ENCODE peak calls at places on chromosomes 12 and 14, in six cellular contexts. One of them, this sample, is unnamed.

GRCh38 chr12:116458492-116458891 is 100.7 kb upstream of the MAP1LC3B2 start:
- DNase-seq in K562: peak; percentile 58
- DNase-seq in HCT116: no peak
- DNase-seq in H1: no peak
- DNase-seq in GM12878: no peak
- DNase-seq in SK-N-SH: no peak
- DNase-seq in this sample: no peak

GRCh38 chr14:77752799-77753516 is 8.0 kb downstream of the SNW1 start:
- DNase-seq in K562: no peak
- DNase-seq in HCT116: no peak
- DNase-seq in H1: no peak
- DNase-seq in GM12878: no peak
- DNase-seq in SK-N-SH: no peak
- DNase-seq in this sample: no peak

GRCh38 chr12:3271146-3271545 is 194.0 kb downstream of the TSPAN9 start:
- DNase-seq in K562: no peak
- DNase-seq in HCT116: no peak
- DNase-seq in H1: no peak
- DNase-seq in GM12878: no peak
- DNase-seq in SK-N-SH: no peak
- DNase-seq in this sample: no peak

GRCh38 chr12:48542300-48542928 is 17.0 kb downstream of the OR8S1 start:
- DNase-seq in K562: peak; percentile 50
- DNase-seq in HCT116: peak; percentile 23
- DNase-seq in H1: peak; percentile 66
- DNase-seq in GM12878: no peak
- DNase-seq in SK-N-SH: no peak
- DNase-seq in this sample: no peak

GRCh38 chr14:92982941-92983340 is 60.0 kb downstream of the CHGA start:
- DNase-seq in K562: no peak
- DNase-seq in HCT116: no peak
- DNase-seq in H1: no peak
- DNase-seq in GM12878: no peak
- DNase-seq in SK-N-SH: no peak
- DNase-seq in this sample: no peak

GRCh38 chr12:98788396-98788795 is 143.3 kb downstream of the APAF1 start:
- DNase-seq in K562: no peak
- DNase-seq in HCT116: no peak
- DNase-seq in H1: no peak
- DNase-seq in GM12878: no peak
- DNase-seq in SK-N-SH: no peak
- DNase-seq in this sample: no peak

GRCh38 chr12:3295648-3296408 is 195.2 kb upstream of the PRMT8 start:
- DNase-seq in K562: no peak
- DNase-seq in HCT116: no peak
- DNase-seq in H1: no peak
- DNase-seq in GM12878: no peak
- DNase-seq in SK-N-SH: no peak
- DNase-seq in this sample: no peak

GRCh38 chr14:90513151-90514014 is 116.6 kb downstream of the CALM1 start:
- DNase-seq in K562: no peak
- DNase-seq in HCT116: no peak
- DNase-seq in H1: no peak
- DNase-seq in GM12878: no peak
- DNase-seq in SK-N-SH: no peak
- DNase-seq in this sample: peak; percentile 93

GRCh38 chr14:22554706-22555572 is 34.1 kb downstream of the DAD1 start:
- DNase-seq in K562: no peak
- DNase-seq in HCT116: no peak
- DNase-seq in H1: no peak
- DNase-seq in GM12878: no peak
- DNase-seq in SK-N-SH: no peak
- DNase-seq in this sample: no peak

GRCh38 chr12:89576572-89577220 is 50.8 kb upstream of the POC1B start:
- DNase-seq in K562: no peak
- DNase-seq in HCT116: no peak
- DNase-seq in H1: no peak
- DNase-seq in GM12878: no peak
- DNase-seq in SK-N-SH: no peak
- DNase-seq in this sample: no peak

GRCh38 chr12:105301696-105302095 is 28.8 kb upstream of the C12orf75 start:
- DNase-seq in K562: no peak
- DNase-seq in HCT116: no peak
- DNase-seq in H1: no peak
- DNase-seq in GM12878: no peak
- DNase-seq in SK-N-SH: no peak
- DNase-seq in this sample: no peak

GRCh38 chr12:13250416-13250815 is 53.9 kb downstream of the EMP1 start:
- DNase-seq in K562: no peak
- DNase-seq in HCT116: peak; percentile 18
- DNase-seq in H1: no peak
- DNase-seq in GM12878: no peak
- DNase-seq in SK-N-SH: no peak
- DNase-seq in this sample: no peak

GRCh38 chr14:36701144-36701543 is 39.5 kb downstream of the PAX9 start:
- DNase-seq in K562: no peak
- DNase-seq in HCT116: no peak
- DNase-seq in H1: no peak
- DNase-seq in GM12878: no peak
- DNase-seq in SK-N-SH: no peak
- DNase-seq in this sample: peak; percentile 25

GRCh38 chr12:18224745-18225144 is 36.6 kb upstream of the PIK3C2G start:
- DNase-seq in K562: no peak
- DNase-seq in HCT116: peak; percentile 26
- DNase-seq in H1: no peak
- DNase-seq in GM12878: no peak
- DNase-seq in SK-N-SH: peak; percentile 1
- DNase-seq in this sample: peak; percentile 61

GRCh38 chr14:64993263-64993662 is 6.6 kb downstream of the FNTB start:
- DNase-seq in K562: no peak
- DNase-seq in HCT116: no peak
- DNase-seq in H1: no peak
- DNase-seq in GM12878: no peak
- DNase-seq in SK-N-SH: no peak
- DNase-seq in this sample: no peak

GRCh38 chr12:8563383-8563782 is 22.7 kb upstream of the CLEC4E start:
- DNase-seq in K562: no peak
- DNase-seq in HCT116: no peak
- DNase-seq in H1: no peak
- DNase-seq in GM12878: no peak
- DNase-seq in SK-N-SH: no peak
- DNase-seq in this sample: no peak

GRCh38 chr12:110312581-110313360 is 31.7 kb downstream of the ATP2A2 start:
- DNase-seq in K562: no peak
- DNase-seq in HCT116: no peak
- DNase-seq in H1: peak; percentile 14
- DNase-seq in GM12878: no peak
- DNase-seq in SK-N-SH: no peak
- DNase-seq in this sample: no peak

GRCh38 chr12:64452559-64453329 is 824 bp downstream of the TBK1 start:
- DNase-seq in K562: no peak
- DNase-seq in HCT116: peak; percentile 52
- DNase-seq in H1: no peak
- DNase-seq in GM12878: no peak
- DNase-seq in SK-N-SH: peak; percentile 53
- DNase-seq in this sample: peak; percentile 91

GRCh38 chr12:24025153-24025798 is 75.8 kb upstream of the SOX5 start:
- DNase-seq in K562: peak; percentile 10
- DNase-seq in HCT116: no peak
- DNase-seq in H1: no peak
- DNase-seq in GM12878: no peak
- DNase-seq in SK-N-SH: no peak
- DNase-seq in this sample: no peak

GRCh38 chr14:75738192-75738591 is 77.1 kb downstream of the TTLL5 start:
- DNase-seq in K562: no peak
- DNase-seq in HCT116: no peak
- DNase-seq in H1: no peak
- DNase-seq in GM12878: no peak
- DNase-seq in SK-N-SH: no peak
- DNase-seq in this sample: no peak

GRCh38 chr14:96104469-96105057 is 65.4 kb downstream of the C14orf132 start:
- DNase-seq in K562: no peak
- DNase-seq in HCT116: no peak
- DNase-seq in H1: no peak
- DNase-seq in GM12878: no peak
- DNase-seq in SK-N-SH: no peak
- DNase-seq in this sample: no peak

GRCh38 chr12:14366211-14366762 is 805 bp downstream of the ATF7IP start:
- DNase-seq in K562: no peak
- DNase-seq in HCT116: no peak
- DNase-seq in H1: no peak
- DNase-seq in GM12878: no peak
- DNase-seq in SK-N-SH: no peak
- DNase-seq in this sample: peak; percentile 42

DNA sequence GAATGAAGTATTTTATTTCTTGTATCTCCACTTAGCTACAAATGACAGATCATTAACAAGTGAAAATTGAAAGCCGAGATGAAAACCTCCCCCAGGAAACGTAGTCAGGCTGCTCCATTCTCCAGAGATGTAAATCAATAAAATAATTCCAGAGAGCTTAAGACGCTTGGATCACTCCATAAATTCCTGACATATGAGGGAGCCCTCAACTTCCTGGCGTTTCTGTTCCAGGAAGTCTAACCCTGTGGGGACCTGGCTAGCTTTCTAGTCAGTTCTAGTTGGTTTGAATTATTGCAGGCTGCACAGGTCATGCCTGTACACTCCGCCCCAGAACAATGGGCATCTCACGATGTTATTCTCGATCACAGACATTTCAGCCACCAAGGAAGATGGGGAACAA is 76.3 kb downstream of the RIMBP2 start:
- DNase-seq in K562: no peak
- DNase-seq in HCT116: no peak
- DNase-seq in H1: no peak
- DNase-seq in GM12878: no peak
- DNase-seq in SK-N-SH: no peak
- DNase-seq in this sample: peak; percentile 9
- TF ChIP-seq JUND in K562: no peak
- TF ChIP-seq JUND in HCT116: no peak
- TF ChIP-seq JUND in H1: no peak
- TF ChIP-seq JUND in GM12878: no peak
- TF ChIP-seq JUND in SK-N-SH: no peak
- TF ChIP-seq JUND in this sample: no peak

DNA sequence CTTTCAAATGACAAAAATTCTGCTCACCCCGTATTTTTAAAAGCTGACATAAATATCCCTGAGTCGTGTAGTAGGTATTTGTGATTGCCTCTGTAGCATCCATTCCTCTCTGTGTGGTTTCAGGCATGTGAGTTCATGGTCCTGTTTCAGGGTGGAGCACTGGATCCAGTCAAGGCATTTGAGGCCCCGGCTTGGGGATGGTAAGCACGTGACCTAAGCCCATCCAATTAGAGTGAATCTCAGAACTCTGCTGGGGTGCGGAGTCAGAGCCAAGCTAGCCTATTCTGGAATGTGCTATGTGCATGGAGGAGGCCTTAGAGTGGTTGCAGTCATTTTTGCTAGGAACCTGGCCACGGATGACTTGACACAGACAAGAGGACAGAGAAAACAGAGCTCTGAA is 4.3 kb upstream of the CSRP2 start:
- DNase-seq in K562: no peak
- DNase-seq in HCT116: no peak
- DNase-seq in H1: no peak
- DNase-seq in GM12878: no peak
- DNase-seq in SK-N-SH: no peak
- DNase-seq in this sample: no peak
- TF ChIP-seq JUND in K562: no peak
- TF ChIP-seq JUND in HCT116: no peak
- TF ChIP-seq JUND in H1: no peak
- TF ChIP-seq JUND in GM12878: no peak
- TF ChIP-seq JUND in SK-N-SH: no peak
- TF ChIP-seq JUND in this sample: no peak

DNA sequence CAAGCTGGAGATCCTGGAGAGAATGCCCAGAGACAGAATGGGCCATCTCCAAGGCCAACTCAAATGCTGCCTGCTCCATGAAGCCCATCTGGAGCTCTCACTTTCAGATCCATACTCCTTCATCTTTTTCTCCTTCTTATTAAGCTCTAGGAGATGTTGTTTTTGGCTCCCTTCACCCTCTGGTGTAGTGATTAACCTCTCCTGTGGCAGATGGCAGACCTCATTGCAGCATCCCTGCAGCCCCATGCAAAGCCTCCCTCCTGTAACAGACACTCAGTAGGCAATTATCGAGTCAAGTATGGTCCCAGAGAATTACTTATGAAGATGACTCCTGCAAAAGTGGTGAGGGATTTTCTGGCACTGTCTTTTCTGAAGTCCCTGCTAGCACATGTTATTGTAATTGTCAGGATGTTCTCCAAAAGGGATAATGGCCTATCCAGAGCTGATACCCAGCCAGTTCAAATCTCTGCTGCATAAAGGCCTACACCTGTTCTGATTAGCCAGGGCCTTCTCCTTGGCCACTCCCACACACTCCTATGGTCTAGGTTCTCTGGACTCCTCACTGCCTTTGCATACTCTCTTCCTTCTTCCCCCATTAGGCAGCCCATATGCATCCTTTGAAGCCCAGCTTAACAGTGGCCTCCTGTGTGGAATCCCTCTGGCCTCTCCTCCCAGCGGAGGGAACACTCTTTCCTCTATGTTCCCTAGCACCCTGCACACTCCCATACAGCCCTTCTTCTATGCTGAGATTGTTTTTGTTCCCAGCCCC is 43.7 kb upstream of the MDM1 start:
- DNase-seq in K562: no peak
- DNase-seq in HCT116: no peak
- DNase-seq in H1: no peak
- DNase-seq in GM12878: no peak
- DNase-seq in SK-N-SH: no peak
- DNase-seq in this sample: no peak
- TF ChIP-seq JUND in K562: no peak
- TF ChIP-seq JUND in HCT116: no peak
- TF ChIP-seq JUND in H1: no peak
- TF ChIP-seq JUND in GM12878: no peak
- TF ChIP-seq JUND in SK-N-SH: no peak
- TF ChIP-seq JUND in this sample: no peak

DNA sequence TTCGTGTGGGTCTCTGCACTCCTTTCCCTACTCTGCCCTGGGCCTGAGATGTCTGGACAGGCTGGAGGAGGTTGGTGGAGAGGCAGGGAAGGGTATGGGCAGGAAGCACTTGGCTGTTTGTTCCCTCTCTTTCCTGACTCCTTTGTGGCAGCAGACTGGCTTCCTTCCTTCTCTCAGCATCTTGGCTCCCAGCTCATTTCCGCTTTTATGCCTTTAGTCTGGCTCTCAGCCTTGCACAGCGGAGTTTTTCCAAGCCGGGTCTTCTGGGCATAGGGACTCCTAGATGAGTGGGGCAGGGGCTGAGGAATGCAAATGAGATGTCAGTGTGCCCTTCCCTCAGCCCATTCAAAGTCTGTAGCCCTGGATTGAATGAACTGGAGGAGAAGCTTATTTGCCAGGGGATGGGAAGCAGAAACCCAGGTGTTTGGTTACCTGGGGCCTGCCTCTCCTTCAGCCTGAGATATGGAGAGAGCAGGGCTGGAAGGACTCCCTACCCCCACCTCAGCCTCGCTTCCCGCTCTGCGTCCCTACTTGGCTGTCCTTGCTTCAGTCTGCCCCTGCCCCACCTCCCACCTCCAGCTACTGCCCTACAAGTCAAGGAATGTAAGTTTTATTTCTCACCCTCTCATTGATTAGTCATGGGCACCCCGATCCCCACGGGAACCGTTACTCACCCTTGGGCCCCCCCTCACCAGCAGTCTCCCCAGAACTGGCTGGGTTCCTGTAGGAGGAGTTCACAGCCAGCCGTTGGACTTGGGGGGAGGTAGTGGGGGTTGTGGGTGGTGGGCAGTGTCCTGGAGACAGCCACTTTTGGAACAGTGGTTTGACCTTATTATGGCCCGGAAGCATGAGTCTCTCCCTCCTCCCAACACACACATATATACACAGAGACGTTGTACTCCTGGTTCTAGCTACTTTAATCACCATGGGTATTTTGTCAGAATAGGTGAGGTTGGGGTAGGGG is 9.3 kb upstream of the ITGA5 start:
- DNase-seq in K562: peak; percentile 41
- DNase-seq in HCT116: no peak
- DNase-seq in H1: no peak
- DNase-seq in GM12878: no peak
- DNase-seq in SK-N-SH: no peak
- DNase-seq in this sample: no peak
- TF ChIP-seq JUND in K562: no peak
- TF ChIP-seq JUND in HCT116: no peak
- TF ChIP-seq JUND in H1: no peak
- TF ChIP-seq JUND in GM12878: no peak
- TF ChIP-seq JUND in SK-N-SH: no peak
- TF ChIP-seq JUND in this sample: no peak